ENCODE peak calls at places on chromosome 21, in four cellular contexts. K is omental fat pad, Z is fibroblast of pulmonary artery, L is dorsolateral prefrontal cortex. F is an unnamed sample.

GRCh38 chr21:46509760-46510159 is 51.1 kb downstream of the DIP2A start:
- DNase-seq in K (no peak), Z (no peak), L (no peak), F (no peak)

GRCh38 chr21:18151046-18151445 is 93.6 kb upstream of the CHODL start:
- DNase-seq in K (no peak), Z (no peak), L (no peak), F (no peak)

GRCh38 chr21:39527664-39528381 is 76.1 kb downstream of the SH3BGR start:
- DNase-seq in K (no peak), Z (no peak), L (no peak), F (no peak)

GRCh38 chr21:42364304-42364865 is 1.9 kb downstream of the TFF1 start:
- DNase-seq in K (no peak), Z (no peak), L (no peak), F (no peak)

GRCh38 chr21:42500736-42501135 is 4.7 kb upstream of the RSPH1 start:
- DNase-seq in K (no peak), Z (no peak), L (no peak), F (no peak)

GRCh38 chr21:17454315-17455027 is 58.4 kb upstream of the CXADR start:
- DNase-seq in K (no peak), Z (peak; percentile 79), L (peak; percentile 81), F (peak; percentile 48)

GRCh38 chr21:42040411-42041180 is 30.4 kb upstream of the ZBTB21 start:
- DNase-seq in K (no peak), Z (peak; percentile 98), L (no peak), F (no peak)

GRCh38 chr21:46605759-46606426 is 1.0 kb upstream of the S100B start:
- DNase-seq in K (no peak), Z (no peak), L (no peak), F (no peak)

GRCh38 chr21:42443876-42444744 is 40.4 kb downstream of the UBASH3A start:
- DNase-seq in K (no peak), Z (no peak), L (no peak), F (no peak)

GRCh38 chr21:43835061-43835460 is 30.0 kb upstream of the AGPAT3 start:
- DNase-seq in K (no peak), Z (no peak), L (no peak), F (no peak)

GRCh38 chr21:41948901-41949300 is 4.9 kb downstream of the C2CD2 start:
- DNase-seq in K (no peak), Z (no peak), L (no peak), F (no peak)

DNA sequence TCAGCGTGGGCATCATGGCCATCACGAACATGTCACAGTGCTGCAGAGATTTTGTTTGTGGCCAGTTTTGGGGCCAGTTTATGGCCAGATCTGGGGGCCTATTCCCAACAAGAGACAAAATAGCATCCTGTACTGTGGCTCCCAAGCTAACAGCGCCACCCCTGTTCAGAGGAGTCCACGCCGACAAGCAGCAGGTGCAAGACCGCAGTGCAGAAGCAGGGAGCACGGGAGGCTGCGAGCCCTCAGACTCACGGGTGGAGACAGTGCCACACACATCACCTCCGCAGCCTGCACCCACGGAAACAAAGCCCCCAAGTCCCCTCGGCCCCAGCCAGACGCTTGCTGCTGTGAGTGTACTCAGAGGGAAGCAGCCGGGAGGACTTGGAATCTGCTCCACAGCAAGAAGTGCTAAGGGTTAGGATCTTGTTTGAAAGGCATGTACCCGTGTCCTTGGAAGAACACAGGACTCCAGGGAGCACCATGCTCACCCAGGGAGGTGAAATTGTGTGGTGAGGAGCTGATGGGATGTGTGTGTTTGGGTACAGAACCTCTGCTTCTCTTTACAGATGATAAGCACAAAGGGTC is 7.1 kb downstream of the TCP10L start:
- DNase-seq in K (no peak), Z (peak; percentile 26), L (no peak), F (no peak)
- TF ChIP-seq CTCF in K (no peak), Z (peak; percentile 48), L (no peak), F (no peak)

GRCh38 chr21:45127937-45128336 is 53.6 kb downstream of the ADARB1 start:
- DNase-seq in K (no peak), Z (no peak), L (no peak), F (no peak)
- TF ChIP-seq CTCF in K (no peak), Z (no peak), L (no peak), F (no peak)

DNA sequence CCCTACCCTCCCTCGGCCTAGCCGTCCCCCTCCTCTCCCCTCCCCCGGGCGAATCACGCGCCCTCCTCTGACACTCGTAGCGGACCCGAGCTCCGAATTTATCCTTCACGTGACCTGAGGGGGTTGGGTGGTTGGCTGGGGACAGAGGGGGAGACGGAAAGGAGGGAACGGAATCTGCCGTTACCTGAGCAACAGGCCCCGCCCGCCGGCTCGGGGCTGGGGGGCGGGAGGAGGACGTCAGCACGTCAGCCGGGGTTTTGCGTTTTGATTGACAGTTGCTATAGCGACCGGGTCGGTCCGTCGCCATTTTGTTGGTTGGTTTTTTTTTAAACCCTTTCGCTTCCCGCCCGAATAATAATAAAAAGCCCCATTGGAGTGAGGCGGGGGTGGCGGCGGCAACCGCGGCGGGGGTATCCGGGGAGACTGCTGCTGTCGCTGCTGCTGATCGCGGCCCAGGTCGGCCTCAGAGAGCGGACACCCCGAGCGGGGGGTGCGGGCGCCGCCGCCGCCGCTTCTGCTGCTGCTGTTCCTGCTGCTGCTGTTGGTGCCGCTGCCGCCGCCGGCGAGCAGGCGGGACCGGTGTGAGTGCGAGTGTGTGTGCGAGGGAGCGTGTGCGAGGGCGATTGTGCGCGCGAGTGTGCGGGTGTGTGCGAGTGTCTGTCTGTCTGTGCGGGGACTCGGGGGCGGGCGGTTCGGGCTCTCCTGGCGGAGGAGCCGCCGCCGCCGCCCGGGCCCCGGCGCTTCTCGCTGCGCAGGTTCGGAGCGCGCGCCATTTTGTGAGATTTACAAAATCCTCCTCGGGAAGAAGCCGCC is at the start of gene DYRK1A:
- DNase-seq in K (peak; percentile 91), Z (peak; percentile 100), L (peak; percentile 98), F (peak; percentile 99)
- TF ChIP-seq CTCF in K (no peak), Z (no peak), L (peak; percentile 22), F (no peak)

GRCh38 chr21:15297829-15298228 is 233.0 kb upstream of the NRIP1 start:
- DNase-seq in K (no peak), Z (no peak), L (no peak), F (no peak)

GRCh38 chr21:15298306-15298705 is 233.5 kb upstream of the NRIP1 start:
- DNase-seq in K (no peak), Z (no peak), L (no peak), F (no peak)

GRCh38 chr21:15301736-15302135 is 236.9 kb upstream of the NRIP1 start:
- DNase-seq in K (no peak), Z (peak; percentile 69), L (no peak), F (no peak)

GRCh38 chr21:15300131-15300530 is 235.3 kb upstream of the NRIP1 start:
- DNase-seq in K (no peak), Z (no peak), L (no peak), F (no peak)

GRCh38 chr21:15301014-15301413 is 236.2 kb upstream of the NRIP1 start:
- DNase-seq in K (no peak), Z (no peak), L (no peak), F (no peak)
- TF ChIP-seq CTCF in K (no peak), Z (no peak), L (no peak), F (no peak)

GRCh38 chr21:36640260-36641244 is 58.4 kb upstream of the SIM2 start:
- DNase-seq in K (no peak), Z (no peak), L (no peak), F (no peak)
- TF ChIP-seq CTCF in K (no peak), Z (no peak), L (no peak), F (no peak)

GRCh38 chr21:35337573-35337972 is 288.5 kb upstream of the RUNX1 start:
- DNase-seq in K (no peak), Z (no peak), L (no peak), F (no peak)

GRCh38 chr21:35338281-35338680 is 289.2 kb upstream of the RUNX1 start:
- DNase-seq in K (no peak), Z (no peak), L (no peak), F (no peak)

GRCh38 chr21:35338881-35339632 is 290.0 kb upstream of the RUNX1 start:
- DNase-seq in K (no peak), Z (no peak), L (no peak), F (no peak)

GRCh38 chr21:35342440-35342839 is 293.3 kb upstream of the RUNX1 start:
- DNase-seq in K (no peak), Z (no peak), L (no peak), F (no peak)

GRCh38 chr21:35340273-35340672 is 291.2 kb upstream of the RUNX1 start:
- DNase-seq in K (no peak), Z (no peak), L (no peak), F (no peak)
- TF ChIP-seq CTCF in K (no peak), Z (no peak), L (no peak), F (no peak)

GRCh38 chr21:25359724-25360123 is 247.6 kb downstream of the MRPL39 start:
- DNase-seq in K (no peak), Z (no peak), L (no peak), F (no peak)

GRCh38 chr21:25361097-25361496 is 246.2 kb downstream of the MRPL39 start:
- DNase-seq in K (no peak), Z (no peak), L (no peak), F (no peak)

GRCh38 chr21:25361765-25362164 is 245.5 kb downstream of the MRPL39 start:
- DNase-seq in K (no peak), Z (no peak), L (no peak), F (no peak)

GRCh38 chr21:25362375-25363267 is 244.7 kb downstream of the MRPL39 start:
- DNase-seq in K (no peak), Z (no peak), L (no peak), F (no peak)

GRCh38 chr21:25360593-25360992 is 246.7 kb downstream of the MRPL39 start:
- DNase-seq in K (no peak), Z (no peak), L (no peak), F (no peak)
- TF ChIP-seq CTCF in K (no peak), Z (peak; percentile 38), L (no peak), F (peak; percentile 19)

DNA sequence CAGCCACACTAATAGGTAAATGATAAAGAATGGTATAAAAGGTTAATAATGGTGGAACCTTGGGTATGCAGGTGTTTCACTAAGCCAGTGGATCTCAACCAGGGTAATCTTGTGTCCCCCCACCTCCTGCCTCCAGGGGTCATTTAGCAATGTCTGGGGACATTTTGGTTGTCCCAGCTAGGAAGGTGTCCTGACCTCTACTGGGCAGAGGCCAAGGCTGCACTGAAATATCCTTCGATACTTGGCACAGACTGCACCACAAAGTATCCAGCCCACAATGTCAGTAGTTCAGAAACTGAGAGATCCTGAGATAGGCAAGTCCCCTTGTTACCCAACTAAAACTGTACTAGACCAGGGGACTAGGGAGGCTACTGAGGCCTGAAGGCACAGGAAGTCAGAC is 113.6 kb upstream of the TIAM1 start:
- DNase-seq in K (no peak), Z (no peak), L (no peak), F (no peak)
- TF ChIP-seq CTCF in K (no peak), Z (no peak), L (no peak), F (no peak)

GRCh38 chr21:34543017-34543416 is 31.0 kb upstream of the KCNE1 start:
- DNase-seq in K (no peak), Z (no peak), L (no peak), F (no peak)
- TF ChIP-seq CTCF in K (no peak), Z (no peak), L (no peak), F (no peak)

DNA sequence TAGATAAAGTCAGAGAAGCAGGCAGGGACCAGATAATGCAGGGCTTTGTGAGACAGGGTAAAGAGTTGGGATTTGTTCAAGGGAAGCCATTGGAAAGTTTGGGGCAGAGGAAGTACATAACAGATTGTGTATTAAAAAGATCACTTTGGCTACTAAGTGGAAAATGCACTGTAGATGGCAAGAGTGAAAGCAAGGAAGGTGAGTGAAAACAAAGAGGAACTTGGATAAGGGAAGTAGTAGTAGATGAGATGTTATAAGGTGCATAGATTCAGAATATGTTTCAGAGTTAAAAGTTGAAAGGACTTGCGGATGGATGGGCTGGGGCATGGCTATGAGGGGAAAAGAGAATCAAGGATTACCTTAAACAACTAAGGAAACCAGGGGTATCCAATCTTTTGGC is 17.4 kb downstream of the MRPL39 start:
- DNase-seq in K (no peak), Z (no peak), L (no peak), F (no peak)
- TF ChIP-seq CTCF in K (no peak), Z (no peak), L (no peak), F (no peak)